ENCODE peak calls at places on chromosomes 1 and 21, in five cellular contexts. K is H1, A is SK-N-SH, Q is HCT116, I is K562. D is an unnamed sample.

GRCh38 chr1:228315484-228315944 is 91.1 kb downstream of the TRIM11 start:
- DNase-seq in K (no peak), A (no peak), Q (no peak), I (no peak), D (no peak)

GRCh38 chr21:34702341-34702807 is 33.6 kb downstream of the CLIC6 start:
- DNase-seq in I (no peak), Q (no peak), K (no peak), A (no peak), D (no peak)

GRCh38 chr1:66933887-66934700 is 9.3 kb downstream of the MIER1 start:
- DNase-seq in A (no peak), I (no peak), K (no peak), Q (no peak), D (no peak)

GRCh38 chr1:208090776-208091291 is 153.3 kb downstream of the PLXNA2 start:
- DNase-seq in A (no peak), Q (no peak), I (no peak), K (no peak), D (no peak)

GRCh38 chr1:230215049-230215448 is 148.0 kb downstream of the GALNT2 start:
- DNase-seq in I (no peak), Q (no peak), K (no peak), A (no peak), D (no peak)

GRCh38 chr1:98360864-98361263 is 300.7 kb upstream of the SNX7 start:
- DNase-seq in Q (no peak), I (no peak), A (no peak), K (no peak), D (no peak)

GRCh38 chr1:245094954-245095353 is 59.8 kb upstream of the KIF26B start:
- DNase-seq in A (no peak), I (no peak), K (no peak), Q (no peak), D (no peak)

GRCh38 chr1:18527921-18528320 is 47.2 kb downstream of the KLHDC7A start:
- DNase-seq in I (peak; percentile 54), A (no peak), K (peak; percentile 26), Q (no peak), D (no peak)

GRCh38 chr1:243968413-243968812 is 82.7 kb upstream of the ZBTB18 start:
- DNase-seq in I (no peak), Q (no peak), A (no peak), K (peak; percentile 33), D (no peak)

GRCh38 chr1:241990040-241990439 is 8.9 kb downstream of the MAP1LC3C start:
- DNase-seq in K (no peak), Q (peak; percentile 76), A (peak; percentile 66), I (peak; percentile 56), D (peak; percentile 79)
- TF ChIP-seq YY1 in K (no peak), Q (no peak), A (no peak), I (no peak), D (no peak)

GRCh38 chr21:25506268-25506667 is 101.0 kb downstream of the MRPL39 start:
- DNase-seq in A (no peak), K (no peak), Q (no peak), I (no peak), D (no peak)

GRCh38 chr21:25508364-25508763 is 98.9 kb downstream of the MRPL39 start:
- DNase-seq in K (no peak), I (no peak), A (peak; percentile 3), Q (no peak), D (no peak)

GRCh38 chr21:25503981-25504380 is 103.3 kb downstream of the MRPL39 start:
- DNase-seq in A (no peak), K (no peak), I (no peak), Q (no peak), D (no peak)

GRCh38 chr21:25507522-25507921 is 99.8 kb downstream of the MRPL39 start:
- DNase-seq in I (no peak), Q (no peak), K (no peak), A (no peak), D (no peak)

DNA sequence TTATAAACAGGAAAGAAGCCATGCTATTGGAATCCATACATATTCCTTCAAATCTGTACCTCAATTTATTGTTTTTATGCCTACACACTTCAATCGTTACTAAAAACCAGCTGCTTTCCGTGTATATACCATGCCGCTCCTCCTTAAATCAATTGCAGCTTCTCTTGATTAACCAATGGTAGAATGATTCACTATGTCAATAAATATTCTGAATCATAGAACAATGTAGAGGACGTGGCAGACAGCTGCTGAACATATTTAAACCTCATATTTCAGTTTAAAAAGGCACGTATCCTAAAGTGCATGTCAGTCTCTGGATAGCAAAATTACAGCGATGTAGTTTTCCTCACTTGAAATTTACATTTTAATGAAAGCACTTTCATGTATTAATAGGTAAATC is 100.4 kb downstream of the MRPL39 start:
- DNase-seq in A (no peak), Q (no peak), I (no peak), K (no peak), D (no peak)
- H3K9ac ChIP-seq in A (no peak overlapping the region), Q (no peak overlapping the region), I (no peak overlapping the region), K (no peak overlapping the region), D (no peak overlapping the region)

DNA sequence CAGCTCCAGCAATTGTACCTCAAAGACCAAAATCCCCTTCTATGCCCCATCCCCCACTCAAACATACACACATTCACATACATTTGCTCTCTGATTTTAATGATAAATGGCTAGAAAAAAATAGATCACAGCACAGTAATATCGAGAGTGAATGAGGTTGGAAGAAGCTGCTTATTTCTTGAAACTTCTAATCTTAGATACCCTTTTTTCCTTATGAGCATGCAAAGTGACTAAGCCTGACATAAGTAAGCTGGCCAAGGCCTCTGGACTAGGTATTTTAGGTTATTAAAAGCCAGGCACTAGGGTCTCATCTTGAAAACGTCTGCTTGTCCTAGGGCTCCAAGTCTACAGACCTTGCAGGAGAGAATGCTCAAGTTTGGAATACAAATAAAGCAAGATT is 133.6 kb downstream of the TGFBR3 start:
- DNase-seq in Q (no peak), A (no peak), I (no peak), K (no peak), D (no peak)
- H3K4me3 ChIP-seq in Q (no peak overlapping the region), A (no peak overlapping the region), I (no peak overlapping the region), K (no peak overlapping the region), D (no peak overlapping the region)

GRCh38 chr1:224906340-224906739 is 23.1 kb upstream of the DNAH14 start:
- DNase-seq in A (no peak), K (no peak), I (no peak), Q (no peak), D (no peak)
- TF ChIP-seq YY1 in A (no peak), K (no peak), I (no peak), Q (no peak), D (no peak)

GRCh38 chr1:9447215-9447960 is 91.9 kb upstream of the SLC25A33 start:
- DNase-seq in Q (no peak), K (no peak), I (no peak), A (no peak), D (no peak)

GRCh38 chr1:9442986-9443385 is 96.3 kb upstream of the SLC25A33 start:
- DNase-seq in K (no peak), Q (no peak), A (no peak), I (no peak), D (no peak)

GRCh38 chr1:9442266-9442846 is 96.9 kb upstream of the SLC25A33 start:
- DNase-seq in Q (no peak), A (no peak), I (no peak), K (no peak), D (no peak)

GRCh38 chr1:9443913-9444445 is 95.3 kb upstream of the SLC25A33 start:
- DNase-seq in I (no peak), A (no peak), Q (no peak), K (no peak), D (no peak)

DNA sequence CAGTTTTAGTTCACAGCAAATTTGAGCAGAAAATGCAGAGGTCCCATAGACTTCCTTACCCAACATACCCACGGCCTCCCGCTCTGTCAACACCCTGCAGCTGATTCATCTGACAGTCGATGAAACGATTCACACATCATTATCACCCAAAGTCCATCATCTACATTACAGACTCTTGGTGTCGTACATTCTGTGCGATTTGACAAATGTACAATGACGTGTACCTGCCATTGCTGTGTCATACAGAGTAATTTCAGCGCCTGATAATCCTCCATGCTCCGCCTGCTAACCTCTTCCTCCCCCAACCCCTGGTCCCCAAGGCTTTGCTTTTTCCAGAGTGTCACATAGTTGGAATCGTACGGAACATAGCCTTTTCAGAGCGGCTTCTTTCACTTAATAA is 94.7 kb upstream of the SLC25A33 start:
- DNase-seq in K (no peak), Q (no peak), A (no peak), I (no peak), D (no peak)
- H3K9ac ChIP-seq in K (no peak overlapping the region), Q (no peak overlapping the region), A (no peak overlapping the region), I (no peak overlapping the region), D (no peak overlapping the region)

GRCh38 chr1:19647643-19648042 is 3.5 kb downstream of the NBL1 start:
- DNase-seq in K (no peak), A (no peak), Q (no peak), I (no peak), D (no peak)
- H3K4me3 ChIP-seq in K (no peak overlapping the region), A (no peak overlapping the region), Q (no peak overlapping the region), I (no peak overlapping the region), D (no peak overlapping the region)